ENCODE peak calls at places on chromosomes 11 and 22, in four cellular contexts. N, G, J and R are unnamed samples.

GRCh38 chr11:73470036-73470624 is 93.9 kb downstream of the RELT start:
- ATAC-seq in G (peak), J (no peak), N (no peak), R (no peak)

GRCh38 chr11:4203603-4204360 is 109.2 kb downstream of the RRM1 start:
- ATAC-seq in N (peak), G (no peak), J (peak), R (no peak)

GRCh38 chr22:46352691-46353386 is 17.3 kb downstream of the TRMU start:
- ATAC-seq in N (peak), J (peak), G (peak), R (no peak)

GRCh38 chr11:68792400-68792955 is 41.2 kb upstream of the TESMIN start:
- ATAC-seq in N (no peak), J (no peak), G (no peak), R (no peak)

GRCh38 chr11:6228520-6228919 is 5.9 kb downstream of the FHIP1B start:
- ATAC-seq in G (no peak), N (no peak), J (no peak), R (no peak)

GRCh38 chr11:105780781-105781525 is 171.1 kb downstream of the GRIA4 start:
- ATAC-seq in J (no peak), G (no peak), N (no peak), R (no peak)

GRCh38 chr22:47582067-47582466 is 819.6 kb downstream of the TBC1D22A start:
- ATAC-seq in J (no peak), N (no peak), G (no peak), R (no peak)

GRCh38 chr11:9783986-9784385 is 120.1 kb downstream of the SWAP70 start:
- ATAC-seq in N (no peak), G (no peak), J (peak), R (no peak)

GRCh38 chr22:38456841-38457699 is 2.1 kb upstream of the KCNJ4 start:
- ATAC-seq in N (no peak), J (no peak), G (no peak), R (no peak)

GRCh38 chr11:17169876-17170275 is 37.9 kb downstream of the PIK3C2A start:
- ATAC-seq in N (no peak), J (no peak), G (no peak), R (no peak)

GRCh38 chr11:9568854-9569587 is 4.4 kb upstream of the WEE1 start:
- ATAC-seq in N (peak), G (peak), J (no peak), R (peak)

GRCh38 chr11:8829556-8829955 is 81.4 kb upstream of the AKIP1 start:
- ATAC-seq in N (no peak), J (no peak), G (no peak), R (no peak)

GRCh38 chr22:50312371-50312770 is 4.9 kb upstream of the PLXNB2 start:
- ATAC-seq in J (no peak), G (no peak), N (no peak), R (no peak)

GRCh38 chr22:36546932-36547331 is 18.0 kb upstream of the EIF3D start:
- ATAC-seq in J (peak), N (no peak), G (no peak), R (no peak)

GRCh38 chr11:36411202-36411640 is 98.9 kb downstream of the TRAF6 start:
- ATAC-seq in J (no peak), G (no peak), N (peak), R (peak)

GRCh38 chr11:36408476-36409136 is 101.5 kb downstream of the TRAF6 start:
- ATAC-seq in N (no peak), J (no peak), G (no peak), R (no peak)

GRCh38 chr11:36417154-36417553 is 92.9 kb downstream of the TRAF6 start:
- ATAC-seq in G (no peak), N (peak), J (no peak), R (no peak)

GRCh38 chr11:36409152-36409713 is 100.8 kb downstream of the TRAF6 start:
- ATAC-seq in J (no peak), N (peak), G (no peak), R (no peak)

GRCh38 chr11:36412781-36413383 is 97.2 kb downstream of the TRAF6 start:
- ATAC-seq in N (no peak), G (no peak), J (no peak), R (no peak)
- H3K27ac ChIP-seq in N (no peak), G (no peak), J (no peak), R (no peak)

DNA sequence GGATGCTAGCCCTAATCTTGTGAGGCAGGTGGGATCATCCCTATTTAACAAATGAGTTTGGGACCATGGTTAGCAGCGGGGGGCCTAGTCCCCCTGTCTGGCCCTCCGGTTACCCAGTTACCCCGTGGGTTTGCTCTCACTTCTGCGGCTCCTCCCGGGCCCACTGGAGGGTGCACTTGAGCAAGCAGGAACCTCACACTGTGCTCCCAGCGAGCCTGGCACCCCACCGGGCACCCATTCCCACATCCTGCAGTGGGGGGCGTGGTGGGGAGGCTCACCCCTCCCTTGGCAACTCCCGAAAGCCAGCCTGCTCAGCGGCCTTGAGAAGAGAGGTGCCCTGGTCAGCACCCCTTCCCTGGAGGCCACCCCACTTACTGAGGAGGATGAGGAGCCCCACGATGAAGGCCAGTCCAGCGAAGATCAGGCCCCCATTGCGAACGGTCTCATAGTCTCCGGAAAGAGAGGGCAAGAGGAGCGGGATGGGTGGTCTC is 2.5 kb downstream of the FXYD2 start:
- ATAC-seq in J (no peak), N (no peak), G (no peak), R (no peak)
- TF ChIP-seq CTCF in J (peak), N (peak), G (peak), R (peak)

GRCh38 chr11:47099213-47099917 is 77.3 kb downstream of the ARFGAP2 start:
- ATAC-seq in G (no peak), J (no peak), N (peak), R (no peak)
- H3K27ac ChIP-seq in G (no peak), J (no peak), N (no peak), R (no peak)

GRCh38 chr22:44186121-44186510 is 5.4 kb downstream of the PARVG start:
- ATAC-seq in N (no peak), J (no peak), G (no peak), R (no peak)

GRCh38 chr22:44185237-44186120 is 4.8 kb downstream of the PARVG start:
- ATAC-seq in N (no peak), J (no peak), G (no peak), R (no peak)

GRCh38 chr22:44187652-44188230 is 7.0 kb downstream of the PARVG start:
- ATAC-seq in N (no peak), J (no peak), G (no peak), R (no peak)

GRCh38 chr22:44188316-44188715 is 7.6 kb downstream of the PARVG start:
- ATAC-seq in J (no peak), G (no peak), N (no peak), R (no peak)

GRCh38 chr22:44186737-44187136 is 6.0 kb downstream of the PARVG start:
- ATAC-seq in G (no peak), J (no peak), N (no peak), R (no peak)
- TF ChIP-seq CTCF in G (no peak), J (no peak), N (no peak), R (no peak)

DNA sequence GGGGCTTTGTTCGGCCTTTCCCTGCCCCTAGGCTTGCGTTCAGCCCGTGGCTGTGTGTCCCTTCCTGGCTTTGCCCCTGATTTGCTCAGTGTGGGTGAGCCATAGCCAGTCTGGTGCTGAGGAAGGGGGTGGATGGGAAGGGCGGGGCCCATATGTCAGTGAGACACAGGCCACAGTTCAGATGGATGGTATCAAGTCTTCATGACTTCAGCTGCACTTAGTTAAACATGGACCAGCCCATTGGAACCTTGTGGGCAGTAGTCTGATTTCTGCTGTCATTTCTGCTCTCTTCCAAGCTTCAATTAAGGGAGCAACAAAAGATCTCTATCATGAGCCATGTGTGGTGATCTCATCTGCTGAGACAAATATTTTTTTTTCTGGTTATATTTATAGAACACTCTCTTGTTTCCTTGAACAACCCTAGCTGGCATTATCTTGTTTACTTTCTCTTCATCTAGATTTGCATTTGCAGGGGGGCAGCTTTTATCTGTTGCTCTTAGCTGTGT is 21.6 kb upstream of the PEX26 start:
- ATAC-seq in J (no peak), N (peak), G (peak), R (no peak)
- H3K27ac ChIP-seq in J (no peak), N (no peak), G (peak), R (peak)

GRCh38 chr22:32879550-32879949 is 78.0 kb downstream of the TIMP3 start:
- ATAC-seq in N (no peak), J (no peak), G (no peak), R (no peak)

GRCh38 chr22:32880061-32880460 is 78.6 kb downstream of the TIMP3 start:
- ATAC-seq in N (no peak), G (no peak), J (no peak), R (peak)

GRCh38 chr22:32883131-32883530 is 81.6 kb downstream of the TIMP3 start:
- ATAC-seq in J (no peak), N (no peak), G (no peak), R (no peak)

GRCh38 chr22:32880531-32880905 is 79.0 kb downstream of the TIMP3 start:
- ATAC-seq in G (no peak), J (no peak), N (no peak), R (no peak)

GRCh38 chr22:32880906-32881596 is 79.5 kb downstream of the TIMP3 start:
- ATAC-seq in G (no peak), N (peak), J (no peak), R (peak)
- TF ChIP-seq CTCF in G (no peak), N (no peak), J (no peak), R (no peak)

GRCh38 chr11:92140021-92140420 is 84.6 kb upstream of the FAT3 start:
- ATAC-seq in G (no peak), J (no peak), N (no peak), R (no peak)

GRCh38 chr11:92141159-92141558 is 83.5 kb upstream of the FAT3 start:
- ATAC-seq in G (no peak), N (peak), J (no peak), R (no peak)

GRCh38 chr11:92136792-92137191 is 87.8 kb upstream of the FAT3 start:
- ATAC-seq in N (peak), G (no peak), J (no peak), R (no peak)

GRCh38 chr11:92141725-92142124 is 82.9 kb upstream of the FAT3 start:
- ATAC-seq in J (no peak), N (no peak), G (no peak), R (no peak)
- H3K27ac ChIP-seq in J (no peak), N (no peak), G (no peak), R (no peak)

GRCh38 chr11:13291794-13292193 is 14.2 kb downstream of the BMAL1 start:
- ATAC-seq in G (no peak), N (no peak), J (no peak), R (peak)

GRCh38 chr11:13294178-13294577 is 16.6 kb downstream of the BMAL1 start:
- ATAC-seq in G (no peak), N (no peak), J (no peak), R (no peak)

GRCh38 chr11:13294771-13295579 is 17.4 kb downstream of the BMAL1 start:
- ATAC-seq in N (no peak), G (no peak), J (no peak), R (peak)

GRCh38 chr11:13291361-13291760 is 13.8 kb downstream of the BMAL1 start:
- ATAC-seq in J (no peak), N (no peak), G (no peak), R (no peak)

DNA sequence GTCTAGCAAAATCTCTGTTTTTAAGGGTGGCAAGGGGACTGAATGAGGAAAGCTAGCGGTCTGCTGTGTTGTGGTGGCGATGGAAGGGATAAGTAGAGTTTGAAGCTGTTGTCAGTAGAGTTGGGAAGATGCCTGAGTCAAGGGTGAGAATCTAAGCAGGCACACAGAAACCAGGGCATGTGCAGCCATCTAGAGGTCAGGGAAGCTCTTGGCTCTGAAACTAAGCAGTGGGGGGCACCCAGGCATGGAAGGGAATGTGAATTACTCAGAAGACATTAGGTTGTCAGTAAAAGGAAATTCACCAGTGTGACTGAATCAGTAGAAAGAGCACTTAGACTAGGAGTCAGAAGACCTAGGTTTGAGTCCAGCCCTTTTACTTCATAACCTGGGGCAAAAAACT is 15.4 kb downstream of the BMAL1 start:
- ATAC-seq in J (no peak), N (no peak), G (no peak), R (no peak)
- TF ChIP-seq CTCF in J (no peak), N (no peak), G (no peak), R (no peak)

DNA sequence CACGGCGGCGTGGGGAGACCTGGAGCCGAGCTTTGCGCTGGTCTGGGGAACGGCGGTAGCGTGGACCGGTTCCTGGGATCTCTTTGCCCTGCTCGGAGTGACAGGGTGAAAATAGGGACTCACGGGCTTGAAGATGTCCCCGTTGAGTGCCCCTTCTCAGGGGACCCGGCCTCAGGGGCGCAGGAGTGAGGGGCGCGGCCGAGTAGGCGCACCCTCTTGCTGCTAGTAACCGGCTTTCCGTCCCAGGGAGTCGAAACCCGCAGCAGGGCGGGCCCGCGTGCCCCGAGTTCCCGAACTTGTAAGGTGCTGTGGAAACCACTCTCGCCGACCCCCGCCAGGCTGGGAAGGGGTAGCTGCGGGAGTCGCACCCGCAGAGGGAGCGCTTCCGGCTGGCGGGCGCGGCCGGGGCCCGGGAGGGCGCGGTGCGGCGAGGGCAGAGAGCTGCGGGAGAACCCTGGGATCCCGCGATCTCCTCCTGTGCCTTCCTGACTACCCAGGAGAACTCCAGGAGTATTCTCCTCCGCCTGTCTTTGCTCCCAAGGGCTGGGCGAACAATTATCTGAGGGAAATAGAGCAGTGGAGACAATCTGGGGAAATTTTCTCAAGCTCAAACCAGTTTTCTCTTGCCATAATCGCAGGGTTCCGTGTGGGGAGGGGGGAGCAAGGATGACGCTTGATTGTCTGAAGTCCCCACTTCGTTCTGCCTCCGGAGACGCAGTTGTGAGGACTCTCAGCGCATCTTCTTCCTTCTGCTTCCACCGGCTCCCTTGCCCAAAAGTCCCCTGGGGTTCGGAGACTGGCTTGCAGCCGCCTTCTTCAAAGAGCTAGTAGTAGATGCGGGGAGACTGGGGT is 673 bp downstream of the NELL1 start:
- ATAC-seq in G (no peak), J (peak), N (no peak), R (no peak)
- H3K27ac ChIP-seq in G (no peak), J (no peak), N (no peak), R (no peak)

DNA sequence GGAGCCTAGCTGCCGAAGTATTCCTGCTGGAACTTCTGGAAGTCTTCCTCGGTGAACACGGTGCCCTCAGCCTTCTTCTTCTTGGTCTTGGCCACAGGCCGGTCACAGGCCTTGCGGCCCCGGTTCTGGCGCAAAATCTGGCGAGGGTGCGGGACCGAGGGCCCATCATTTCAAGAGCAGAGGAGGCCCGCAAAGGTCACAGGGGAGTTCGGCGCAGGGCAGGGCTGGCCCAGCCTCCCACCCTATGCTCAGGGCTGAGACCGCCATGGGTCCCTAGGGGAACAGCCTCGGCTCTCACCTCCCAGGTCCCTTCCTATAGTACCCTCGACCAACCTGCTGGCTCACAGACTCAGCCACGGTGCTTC is 3.1 kb downstream of the RPS19BP1 start:
- ATAC-seq in N (no peak), J (no peak), G (no peak), R (no peak)
- TF ChIP-seq CTCF in N (no peak), J (peak), G (no peak), R (no peak)